ENCODE peak calls at places on chromosomes 12 and 14, in eight cellular contexts. Q, E, F, H, P, N, S and Z are unnamed samples.

GRCh38 chr12:113457710-113458109 is 14.0 kb downstream of the LHX5 start:
- DNase-seq in Q (no peak), E (no peak), F (no peak), H (no peak), P (no peak), N (no peak), S (no peak), Z (no peak)

GRCh38 chr14:103121161-103121845 is 2.0 kb upstream of the TNFAIP2 start:
- DNase-seq in Q (peak; percentile 88), E (no peak), F (no peak), H (no peak), P (no peak), N (peak; percentile 64), S (no peak), Z (no peak)

GRCh38 chr12:6083606-6084005 is 40.9 kb downstream of the VWF start:
- DNase-seq in Q (no peak), E (no peak), F (no peak), H (no peak), P (no peak), N (no peak), S (no peak), Z (no peak)

GRCh38 chr14:35333347-35333730 is 41.2 kb downstream of the PSMA6 start:
- DNase-seq in Q (no peak), E (no peak), F (no peak), H (no peak), P (no peak), N (no peak), S (no peak), Z (no peak)

GRCh38 chr12:28776913-28777312 is 372.2 kb upstream of the FAR2 start:
- DNase-seq in Q (no peak), E (peak; percentile 21), F (no peak), H (no peak), P (no peak), N (no peak), S (no peak), Z (no peak)

GRCh38 chr12:8948711-8949524 is 527 bp downstream of the M6PR start:
- DNase-seq in Q (no peak), E (peak; percentile 27), F (no peak), H (peak; percentile 40), P (peak; percentile 20), N (no peak), S (peak; percentile 48), Z (no peak)

GRCh38 chr12:13211859-13212664 is 15.5 kb downstream of the EMP1 start:
- DNase-seq in Q (peak; percentile 33), E (peak; percentile 83), F (peak; percentile 49), H (peak; percentile 71), P (no peak), N (no peak), S (peak; percentile 70), Z (no peak)

GRCh38 chr14:77023001-77023996 is 5.2 kb downstream of the IRF2BPL start:
- DNase-seq in Q (no peak), E (no peak), F (no peak), H (peak; percentile 38), P (no peak), N (no peak), S (no peak), Z (no peak)

GRCh38 chr14:56331815-56332214 is 213.6 kb downstream of the PELI2 start:
- DNase-seq in Q (no peak), E (no peak), F (no peak), H (peak; percentile 39), P (no peak), N (no peak), S (no peak), Z (no peak)

GRCh38 chr12:15664491-15664890 is 124.7 kb downstream of the EPS8 start:
- DNase-seq in Q (no peak), E (no peak), F (no peak), H (peak; percentile 56), P (peak; percentile 15), N (no peak), S (no peak), Z (no peak)

GRCh38 chr14:23041729-23042128 is 283 bp upstream of the PSMB11 start:
- DNase-seq in Q (no peak), E (no peak), F (no peak), H (peak; percentile 68), P (no peak), N (no peak), S (no peak), Z (no peak)

GRCh38 chr12:110689002-110689600 is at the start of gene HVCN1:
- DNase-seq in Q (peak; percentile 72), E (no peak), F (no peak), H (no peak), P (no peak), N (peak; percentile 73), S (peak; percentile 42), Z (no peak)

GRCh38 chr14:76644875-76645518 is 116.3 kb upstream of the VASH1 start:
- DNase-seq in Q (no peak), E (no peak), F (no peak), H (peak; percentile 12), P (peak; percentile 72), N (peak; percentile 19), S (peak; percentile 24), Z (no peak)

GRCh38 chr14:21852061-21852664 is 178.5 kb upstream of the OR4E1 start:
- DNase-seq in Q (no peak), E (peak; percentile 61), F (no peak), H (peak; percentile 20), P (peak; percentile 10), N (no peak), S (peak; percentile 73), Z (no peak)

GRCh38 chr12:104651812-104652211 is 195.1 kb downstream of the CHST11 start:
- DNase-seq in Q (no peak), E (no peak), F (no peak), H (no peak), P (no peak), N (no peak), S (no peak), Z (no peak)

GRCh38 chr12:108565976-108566375 is 3.6 kb downstream of the ISCU start:
- DNase-seq in Q (peak; percentile 65), E (peak; percentile 93), F (peak; percentile 81), H (peak; percentile 73), P (peak; percentile 85), N (peak; percentile 81), S (peak; percentile 83), Z (peak; percentile 85)

GRCh38 chr14:22977434-22977683 is 5.0 kb downstream of the AJUBA start:
- DNase-seq in Q (no peak), E (no peak), F (no peak), H (no peak), P (no peak), N (no peak), S (no peak), Z (no peak)

GRCh38 chr12:18895946-18896345 is 158.0 kb downstream of the CAPZA3 start:
- DNase-seq in Q (peak; percentile 73), E (no peak), F (no peak), H (no peak), P (no peak), N (peak; percentile 77), S (no peak), Z (no peak)

DNA sequence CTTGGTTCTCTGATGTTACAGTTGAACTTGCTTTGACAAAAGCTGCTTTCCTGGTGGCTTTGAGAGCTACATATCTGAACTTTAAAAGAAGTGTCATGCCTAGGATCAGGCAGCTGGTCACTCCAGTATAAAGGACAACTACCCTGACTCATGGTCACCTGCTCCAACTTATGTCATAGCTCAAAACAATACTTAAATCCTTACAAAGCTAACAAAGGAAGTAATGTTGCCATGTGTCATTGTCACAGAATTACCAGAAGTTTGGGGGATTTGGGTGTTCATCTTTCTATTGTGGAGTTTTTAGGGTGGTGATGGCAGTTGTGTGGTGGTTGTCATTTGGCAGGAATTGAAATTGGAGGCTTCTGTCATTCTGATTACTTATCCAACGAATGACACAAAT is 1.8 kb upstream of the TCP11L2 start:
- DNase-seq in Q (no peak), E (no peak), F (no peak), H (no peak), P (no peak), N (no peak), S (no peak), Z (no peak)
- H3K27ac ChIP-seq in Q (peak overlapping the region; percentile 38), E (no peak overlapping the region), F (peak overlapping the region; percentile 99), H (no peak overlapping the region), P (no peak overlapping the region), N (peak overlapping the region; percentile 98), S (peak overlapping the region; percentile 57), Z (peak overlapping the region; percentile 72)

GRCh38 chr12:94165152-94165551 is 16.8 kb downstream of the PLXNC1 start:
- DNase-seq in Q (no peak), E (no peak), F (no peak), H (no peak), P (no peak), N (no peak), S (no peak), Z (no peak)
- H3K27ac ChIP-seq in Q (no peak overlapping the region), E (no peak overlapping the region), F (no peak overlapping the region), H (no peak overlapping the region), P (no peak overlapping the region), N (no peak overlapping the region), S (no peak overlapping the region), Z (no peak overlapping the region)

GRCh38 chr14:105087963-105088811 is 23.0 kb upstream of the GPR132 start:
- DNase-seq in Q (peak; percentile 68), E (no peak), F (peak; percentile 49), H (peak; percentile 74), P (peak; percentile 75), N (peak; percentile 62), S (no peak), Z (no peak)
- H3K27ac ChIP-seq in Q (no peak overlapping the region), E (no peak overlapping the region), F (peak overlapping the region; percentile 71), H (peak overlapping the region; percentile 75), P (peak overlapping the region; percentile 100), N (peak overlapping the region; percentile 84), S (no peak overlapping the region), Z (peak overlapping the region; percentile 52)

DNA sequence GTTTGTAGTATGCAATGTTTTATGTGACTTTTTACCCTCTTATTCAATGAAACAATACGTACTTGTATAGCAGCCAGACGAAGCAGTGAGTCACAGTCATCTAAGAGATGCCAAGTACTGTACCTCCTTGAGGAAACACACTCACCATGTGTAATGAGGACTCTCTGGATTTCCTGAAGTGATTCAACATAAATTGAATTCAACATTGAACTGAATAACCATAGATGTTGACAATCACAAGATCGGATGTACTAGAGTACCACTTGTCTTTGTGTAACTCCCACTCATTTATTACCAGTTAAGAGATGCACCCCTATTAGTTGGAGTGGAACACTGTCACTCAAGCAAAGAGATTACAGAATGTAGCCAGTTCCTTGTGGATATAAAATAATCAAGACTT is 175.2 kb upstream of the HMGA2 start:
- DNase-seq in Q (no peak), E (no peak), F (peak; percentile 22), H (peak; percentile 100), P (peak; percentile 93), N (no peak), S (no peak), Z (peak; percentile 100)
- H3K27ac ChIP-seq in Q (no peak overlapping the region), E (no peak overlapping the region), F (no peak overlapping the region), H (no peak overlapping the region), P (no peak overlapping the region), N (no peak overlapping the region), S (no peak overlapping the region), Z (peak overlapping the region; percentile 100)

GRCh38 chr12:77130193-77130592 is 64.8 kb upstream of the E2F7 start:
- DNase-seq in Q (no peak), E (no peak), F (no peak), H (no peak), P (no peak), N (no peak), S (no peak), Z (no peak)
- H3K27ac ChIP-seq in Q (no peak overlapping the region), E (no peak overlapping the region), F (no peak overlapping the region), H (no peak overlapping the region), P (no peak overlapping the region), N (no peak overlapping the region), S (no peak overlapping the region), Z (no peak overlapping the region)

GRCh38 chr14:104699426-104699748 is 10.0 kb downstream of the INF2 start:
- DNase-seq in Q (no peak), E (no peak), F (no peak), H (no peak), P (no peak), N (no peak), S (no peak), Z (no peak)
- H3K27ac ChIP-seq in Q (peak overlapping the region; percentile 8), E (no peak overlapping the region), F (peak overlapping the region; percentile 21), H (no peak overlapping the region), P (peak overlapping the region; percentile 100), N (peak overlapping the region; percentile 88), S (no peak overlapping the region), Z (no peak overlapping the region)